ENCODE peak calls at places on chromosomes 12 and 14, in ten cellular contexts. R is psoas muscle; G is thoracic aorta; K is fibroblast of lung; U is SK-N-SH; M is uterus; T is A549; B is adrenal gland; C is CD8-positive, alpha-beta T cell; H is kidney. J is an unnamed sample.
A peak's percentile ranks its signal among the peaks of the same experiment; 100 is the strongest.

GRCh38 chr14:91256661-91257060 is 12.2 kb upstream of the GPR68 start:
- DNase-seq in R (no peak), B (no peak), M (no peak), G (no peak), T (no peak), K (no peak), U (no peak), C (no peak), H (no peak), J (no peak)

GRCh38 chr12:116027551-116027821 is 250.0 kb downstream of the MED13L start:
- DNase-seq in B (no peak), T (no peak), H (no peak), U (no peak), G (no peak), K (no peak), R (no peak), M (no peak), C (no peak), J (no peak)

GRCh38 chr12:45350861-45351260 is 135.0 kb downstream of the ANO6 start:
- DNase-seq in B (no peak), H (no peak), K (no peak), U (no peak), R (no peak), G (no peak), T (no peak), M (no peak), C (no peak), J (no peak)

GRCh38 chr12:47207829-47208248 is 128.1 kb upstream of the AMIGO2 start:
- DNase-seq in U (no peak), R (no peak), G (no peak), M (no peak), H (no peak), B (no peak), T (no peak), K (no peak), C (no peak), J (no peak)

GRCh38 chr12:56998981-56999380 is 7.4 kb downstream of the ZBTB39 start:
- DNase-seq in B (peak; percentile 53), R (no peak), U (no peak), C (no peak), G (no peak), T (no peak), H (no peak), K (no peak), M (no peak), J (no peak)

GRCh38 chr12:69534389-69534822 is 50.9 kb upstream of the CCT2 start:
- DNase-seq in R (no peak), T (peak; percentile 30), U (no peak), H (no peak), C (no peak), B (peak; percentile 78), G (peak; percentile 58), K (peak; percentile 100), M (peak; percentile 69), J (no peak)

GRCh38 chr12:106766393-106766826 is 8.1 kb upstream of the RIC8B start:
- DNase-seq in H (peak; percentile 89), U (no peak), T (no peak), C (no peak), R (no peak), M (peak; percentile 74), B (peak; percentile 82), G (no peak), K (peak; percentile 64), J (no peak)

GRCh38 chr12:123602651-123603195 is 824 bp downstream of the DDX55 start:
- DNase-seq in R (no peak), C (no peak), M (no peak), B (no peak), H (no peak), K (no peak), U (no peak), G (no peak), T (no peak), J (no peak)

GRCh38 chr12:49887536-49888401 is 15.9 kb downstream of the FAIM2 start:
- DNase-seq in H (peak; percentile 48), M (no peak), K (no peak), T (no peak), G (no peak), C (no peak), B (no peak), U (no peak), R (no peak), J (no peak)

GRCh38 chr12:32504626-32505025 is 105.3 kb downstream of the FGD4 start:
- DNase-seq in R (no peak), M (no peak), G (no peak), U (no peak), B (no peak), H (no peak), C (no peak), T (no peak), K (peak; percentile 12), J (no peak)

GRCh38 chr12:88144037-88144436 is 1.9 kb downstream of the TMTC3 start:
- DNase-seq in G (no peak), T (no peak), U (no peak), R (no peak), K (no peak), H (no peak), C (no peak), B (no peak), M (no peak), J (no peak)

GRCh38 chr14:23559010-23559920 is 3.2 kb downstream of the THTPA start:
- DNase-seq in M (no peak), B (peak; percentile 74), H (no peak), U (peak; percentile 76), C (peak; percentile 71), K (peak; percentile 59), G (no peak), T (peak; percentile 72), R (peak; percentile 53), J (peak; percentile 85)

GRCh38 chr14:70731447-70732239 is 77.7 kb downstream of the MAP3K9 start:
- DNase-seq in T (no peak), R (no peak), H (no peak), K (no peak), C (no peak), G (no peak), M (no peak), U (no peak), B (no peak), J (no peak)

DNA sequence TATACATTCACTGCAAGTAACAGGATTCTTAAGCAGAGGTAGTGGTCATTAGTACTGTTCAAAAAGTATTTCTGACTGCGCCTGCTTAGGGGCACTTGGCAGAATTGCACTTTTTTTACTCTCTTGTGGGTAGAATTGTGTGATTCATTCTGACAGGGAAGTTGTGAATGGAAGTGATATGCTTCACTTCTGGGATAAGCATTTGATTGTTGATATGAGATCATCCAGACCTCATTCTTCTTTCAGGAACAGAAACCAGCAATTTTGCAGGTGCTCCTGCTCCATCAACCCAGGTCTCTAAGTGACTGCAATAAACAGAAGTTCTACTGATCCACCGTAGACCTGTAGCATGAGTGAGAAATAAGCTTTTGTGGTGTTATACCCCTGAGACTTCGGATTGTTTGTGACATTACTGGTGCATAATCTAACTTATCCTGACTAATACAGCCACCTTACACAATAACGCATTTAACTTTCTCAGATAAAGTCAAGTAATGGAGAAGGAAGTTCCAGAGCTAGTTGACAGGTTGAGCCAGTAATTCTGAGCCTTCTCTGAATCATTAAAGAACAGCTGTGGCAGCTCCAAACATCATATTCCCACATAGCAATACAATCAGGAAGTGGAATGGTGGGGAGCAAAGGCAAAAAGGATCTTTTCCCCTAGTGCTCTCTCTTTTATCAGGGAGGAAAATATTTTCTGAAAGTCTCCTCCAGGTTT is 387.9 kb downstream of the SYT1 start:
- DNase-seq in K (peak; percentile 18), U (no peak), R (no peak), G (no peak), T (no peak), M (no peak), B (no peak), C (no peak), H (no peak), J (no peak)
- TF ChIP-seq CTCF in K (no peak), U (no peak), R (no peak), G (no peak), T (no peak), M (no peak), B (no peak), C (no peak), H (no peak), J (no peak)

GRCh38 chr12:128510527-128510926 is 243.6 kb downstream of the TMEM132C start:
- DNase-seq in M (no peak), G (no peak), T (no peak), B (peak; percentile 15), U (no peak), H (no peak), R (no peak), C (no peak), K (no peak), J (no peak)
- H3K9me3 ChIP-seq in M (no peaks in the 10 kb centered on the region), G (no peaks in the 10 kb centered on the region), T (peaks cover 2% of the 10 kb centered on the region), B (no peaks in the 10 kb centered on the region), U (no peaks in the 10 kb centered on the region), H (peaks cover 6% of the 10 kb centered on the region), R (no peaks in the 10 kb centered on the region), C (no peaks in the 10 kb centered on the region), K (no peaks in the 10 kb centered on the region), J (peaks cover 4% of the 10 kb centered on the region)

DNA sequence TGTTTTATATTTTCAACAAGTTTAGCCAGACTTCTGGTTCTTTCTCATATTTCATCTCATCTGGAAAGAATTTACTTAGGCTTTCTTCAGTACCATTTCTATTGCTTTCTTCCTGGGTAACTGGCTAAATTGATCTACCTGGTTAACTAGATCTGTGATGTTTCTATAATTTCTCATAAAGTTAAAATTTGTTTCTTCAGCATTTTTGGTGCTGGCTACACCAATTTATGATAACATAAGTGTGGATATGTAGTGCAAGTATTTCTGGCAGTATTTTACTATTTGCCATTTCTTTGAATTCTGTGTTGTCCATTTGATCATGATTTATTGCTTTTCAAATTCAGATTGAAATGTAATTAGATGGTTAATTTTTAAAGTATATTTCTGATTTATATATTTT is 25.9 kb downstream of the ARHGAP5 start:
- DNase-seq in T (no peak), C (no peak), H (no peak), B (no peak), R (no peak), G (no peak), M (no peak), U (no peak), K (no peak), J (no peak)
- H3K27ac ChIP-seq in T (no peak overlapping the region), C (no peak overlapping the region), H (no peak overlapping the region), B (no peak overlapping the region), R (no peak overlapping the region), G (no peak overlapping the region), M (no peak overlapping the region), U (peak overlapping the region; percentile 55), K (no peak overlapping the region), J (no peak overlapping the region)

GRCh38 chr14:94334837-94335236 is 11.7 kb upstream of the SERPINA6 start:
- DNase-seq in K (peak; percentile 9), C (no peak), B (no peak), M (no peak), G (no peak), H (no peak), R (no peak), T (no peak), U (no peak), J (no peak)
- TF ChIP-seq CTCF in K (no peak), C (no peak), B (no peak), M (no peak), G (no peak), H (no peak), R (no peak), T (no peak), U (no peak), J (no peak)